ENCODE peak calls at places on chromosomes 1 and 21, in ten cellular contexts. L is T-helper 1 cell; O is NCI-H524; F is activated CD4-positive, alpha-beta T cell treated with anti-CD3 and anti-CD28 coated beads, Interleukin-2, amount 10 ng/mL, durations not matched to agents 7 days and 5 days; M is brain microvascular endothelial cell; G is stimulated activated CD4-positive, alpha-beta T cell treated with anti-CD3 and anti-CD28 coated beads, Interleukin-4, amount 100 ng/mL, for 4 hours; J is stimulated activated naive CD8-positive, alpha-beta T cell treated with anti-CD3 and anti-CD28 coated beads, Interleukin-15, Interleukin-2, amounts not matched to agents 100 U/mL and 50 U/mL, for 24 hours; Q is activated CD4-positive, CD25-positive, alpha-beta regulatory T cell treated with anti-CD3 and anti-CD28 coated beads, Interleukin-2, amount 50 U/mL, for 72 hours; D is gastrocnemius medialis; S is NCI-H1930. H is an unnamed sample.

GRCh38 chr1:170663011-170663410 is 920 bp upstream of the PRRX1 start:
- DNase-seq in L (no peak), O (peak), F (no peak), M (peak), G (no peak), J (no peak), Q (no peak), D (no peak), S (no peak), H (peak)

GRCh38 chr1:65265296-65266271 is 43.8 kb upstream of the DNAJC6 start:
- DNase-seq in L (peak), O (peak), F (peak), M (peak), G (peak), J (peak), Q (peak), D (no peak), S (peak), H (peak)

GRCh38 chr1:13642306-13643004 is 57.5 kb upstream of the PRDM2 start:
- DNase-seq in L (no peak), O (peak), F (no peak), M (no peak), G (no peak), J (no peak), Q (no peak), D (no peak), S (no peak), H (peak)

GRCh38 chr1:205020466-205020865 is 22.5 kb upstream of the CNTN2 start:
- DNase-seq in L (no peak), O (no peak), F (no peak), M (no peak), G (no peak), J (no peak), Q (no peak), D (no peak), S (no peak), H (no peak)

GRCh38 chr1:150464422-150464826 is 22.8 kb upstream of the TARS2 start:
- DNase-seq in L (peak), O (peak), F (peak), M (peak), G (peak), J (peak), Q (peak), D (peak), S (peak), H (no peak)

GRCh38 chr1:67860776-67861175 is 27.5 kb upstream of the GNG12 start:
- DNase-seq in L (no peak), O (no peak), F (no peak), M (no peak), G (no peak), J (no peak), Q (no peak), D (no peak), S (no peak), H (no peak)

GRCh38 chr21:41170442-41170841 is 2.5 kb downstream of the BACE2 start:
- DNase-seq in L (no peak), O (peak), F (peak), M (no peak), G (no peak), J (peak), Q (no peak), D (no peak), S (peak), H (peak)

GRCh38 chr1:18630511-18631495 is at the start of gene PAX7:
- DNase-seq in L (no peak), O (peak), F (no peak), M (no peak), G (no peak), J (no peak), Q (no peak), D (no peak), S (no peak), H (no peak)

GRCh38 chr1:15343729-15344128 is 66.0 kb upstream of the EFHD2 start:
- DNase-seq in L (no peak), O (no peak), F (no peak), M (peak), G (no peak), J (no peak), Q (no peak), D (no peak), S (no peak), H (no peak)

GRCh38 chr1:231724041-231724440 is 97.5 kb downstream of the DISC1 start:
- DNase-seq in L (no peak), O (no peak), F (no peak), M (no peak), G (no peak), J (no peak), Q (no peak), D (no peak), S (no peak), H (no peak)

GRCh38 chr21:25734654-25735220 is at the start of the genes ATP5PF and GABPA:
- DNase-seq in L (peak), O (peak), F (peak), M (peak), G (peak), J (peak), Q (peak), D (peak), S (peak), H (peak)

GRCh38 chr1:78360584-78360983 is 130.2 kb upstream of the PTGFR start:
- DNase-seq in L (no peak), O (no peak), F (no peak), M (no peak), G (no peak), J (no peak), Q (no peak), D (no peak), S (no peak), H (no peak)

GRCh38 chr1:3697810-3698209 is 45.5 kb downstream of the TP73 start:
- DNase-seq in L (no peak), O (peak), F (no peak), M (no peak), G (no peak), J (no peak), Q (no peak), D (no peak), S (no peak), H (no peak)

GRCh38 chr21:39107739-39108138 is 75.5 kb downstream of the PSMG1 start:
- DNase-seq in L (no peak), O (no peak), F (no peak), M (no peak), G (no peak), J (no peak), Q (no peak), D (no peak), S (no peak), H (no peak)

GRCh38 chr1:6205849-6206845 is at the start of gene RNF207:
- DNase-seq in L (peak), O (peak), F (peak), M (peak), G (peak), J (peak), Q (peak), D (no peak), S (no peak), H (no peak)

GRCh38 chr1:53163291-53163768 is 20.9 kb upstream of the SLC1A7 start:
- DNase-seq in L (no peak), O (no peak), F (no peak), M (no peak), G (no peak), J (no peak), Q (no peak), D (no peak), S (no peak), H (no peak)